ENCODE peak calls at places on chromosomes 11 and 22, in seven cellular contexts. C is lower lobe of right lung, E is psoas muscle, R is astrocyte of the spinal cord, F is H1, A is GM12878, D is bronchial epithelial cell. Q is an unnamed sample.

GRCh38 chr11:68096962-68097361 is 24.2 kb downstream of the CHKA start:
- DNase-seq in C (no peak), D (no peak), R (no peak), F (no peak), A (no peak), E (no peak), Q (no peak)

GRCh38 chr11:90753546-90753945 is 530.7 kb upstream of the CHORDC1 start:
- DNase-seq in C (no peak), A (no peak), R (no peak), E (no peak), D (no peak), F (no peak), Q (no peak)

GRCh38 chr11:9516113-9516512 is 55.3 kb downstream of the ZNF143 start:
- DNase-seq in C (no peak), A (no peak), E (no peak), D (no peak), R (no peak), F (peak), Q (no peak)

GRCh38 chr11:47797633-47798032 is 30.5 kb upstream of the FNBP4 start:
- DNase-seq in A (no peak), C (no peak), F (no peak), E (no peak), D (peak), R (peak), Q (no peak)

GRCh38 chr22:22079404-22080148 is 97.0 kb upstream of the TOP3B start:
- DNase-seq in R (no peak), F (no peak), C (no peak), D (no peak), A (no peak), E (no peak), Q (no peak)

GRCh38 chr22:24434472-24435322 is 7.3 kb downstream of the ADORA2A start:
- DNase-seq in A (peak), E (no peak), R (no peak), C (no peak), D (no peak), F (no peak), Q (peak)

GRCh38 chr11:110529043-110529442 is 99.3 kb downstream of the FDX1 start:
- DNase-seq in A (no peak), R (peak), E (no peak), F (no peak), D (peak), C (no peak), Q (no peak)

GRCh38 chr11:17906436-17906835 is 106.4 kb downstream of the SERGEF start:
- DNase-seq in R (no peak), E (no peak), F (peak), C (peak), A (no peak), D (no peak), Q (no peak)

GRCh38 chr11:65491163-65491465 is 7.7 kb upstream of the MALAT1 start:
- DNase-seq in A (no peak), F (no peak), D (no peak), C (no peak), E (no peak), R (no peak), Q (no peak)

GRCh38 chr22:38446018-38446601 is 8.9 kb downstream of the KCNJ4 start:
- DNase-seq in C (no peak), D (no peak), F (no peak), E (no peak), R (no peak), A (no peak), Q (no peak)

GRCh38 chr11:105968021-105968697 is 53.9 kb downstream of the MSANTD4 start:
- DNase-seq in C (no peak), D (peak), E (no peak), R (peak), A (no peak), F (no peak), Q (no peak)

GRCh38 chr11:21541226-21541625 is 651.7 kb upstream of the ANO5 start:
- DNase-seq in E (no peak), F (no peak), C (no peak), A (no peak), D (no peak), R (no peak), Q (no peak)

GRCh38 chr22:44621401-44622146 is 80.4 kb upstream of the PRR5 start:
- DNase-seq in D (no peak), C (no peak), A (no peak), R (no peak), E (no peak), F (no peak), Q (no peak)

GRCh38 chr22:29702025-29702930 is 17.5 kb upstream of the CABP7 start:
- DNase-seq in F (no peak), R (no peak), E (no peak), D (no peak), C (no peak), A (no peak), Q (no peak)

GRCh38 chr11:9651481-9651880 is 12.4 kb upstream of the SWAP70 start:
- DNase-seq in R (no peak), F (no peak), D (peak), A (no peak), C (no peak), E (no peak), Q (no peak)

GRCh38 chr11:30254307-30255298 is 23.8 kb downstream of the FSHB start:
- DNase-seq in E (no peak), F (no peak), C (no peak), R (peak), D (no peak), A (no peak), Q (no peak)

GRCh38 chr11:61098778-61099177 is 3.5 kb upstream of the CD5 start:
- DNase-seq in F (no peak), C (no peak), D (no peak), R (no peak), A (no peak), E (no peak), Q (no peak)

GRCh38 chr11:94938399-94939055 is 34.8 kb downstream of the CWC15 start:
- DNase-seq in F (no peak), A (no peak), C (peak), R (peak), E (peak), D (no peak), Q (no peak)

GRCh38 chr11:71470956-71471355 is 18.0 kb downstream of the NADSYN1 start:
- DNase-seq in A (no peak), F (no peak), E (no peak), C (no peak), D (no peak), R (no peak), Q (no peak)

GRCh38 chr11:67572747-67573419 is 10.7 kb upstream of the GSTP1 start:
- DNase-seq in R (peak), C (peak), A (no peak), E (peak), F (no peak), D (peak), Q (no peak)

GRCh38 chr22:50471197-50471847 is 3.5 kb downstream of the SBF1 start:
- DNase-seq in C (no peak), D (no peak), A (no peak), E (no peak), R (no peak), F (no peak), Q (no peak)

GRCh38 chr22:27526851-27527250 is 274.7 kb downstream of the MN1 start:
- DNase-seq in C (no peak), A (no peak), D (no peak), E (no peak), F (no peak), R (no peak), Q (no peak)

GRCh38 chr11:72828692-72829101 is 14.5 kb downstream of the ATG16L2 start:
- DNase-seq in R (no peak), F (no peak), D (no peak), E (no peak), C (peak), A (no peak), Q (no peak)

GRCh38 chr11:65260756-65261590 is 789 bp upstream of the POLA2 start:
- DNase-seq in F (no peak), D (no peak), R (no peak), C (no peak), A (no peak), E (no peak), Q (no peak)

GRCh38 chr22:39707351-39707750 is 136.8 kb downstream of the CACNA1I start:
- DNase-seq in E (no peak), F (no peak), C (no peak), D (no peak), A (no peak), R (no peak), Q (no peak)

GRCh38 chr11:114738954-114739353 is 60.6 kb downstream of the NXPE2 start:
- DNase-seq in A (no peak), D (peak), R (peak), C (no peak), F (peak), E (no peak), Q (peak)

GRCh38 chr11:111456086-111456858 is 55.9 kb downstream of the BTG4 start:
- DNase-seq in R (no peak), F (no peak), C (no peak), E (no peak), D (no peak), A (no peak), Q (no peak)

GRCh38 chr11:76325149-76325548 is 55.8 kb downstream of the THAP12 start:
- DNase-seq in A (no peak), R (no peak), F (no peak), E (no peak), C (no peak), D (no peak), Q (no peak)

GRCh38 chr11:133787379-133788103 is 57.8 kb downstream of the SPATA19 start:
- DNase-seq in C (no peak), D (no peak), A (no peak), R (no peak), F (peak), E (peak), Q (no peak)

GRCh38 chr11:80860632-80861031 is 1419.8 kb upstream of the TENM4 start:
- DNase-seq in F (no peak), R (peak), D (peak), E (no peak), C (no peak), A (no peak), Q (no peak)

GRCh38 chr11:1138053-1138452 is 19.7 kb upstream of the MUC5AC start:
- DNase-seq in A (no peak), D (peak), C (no peak), F (no peak), R (peak), E (no peak), Q (no peak)

GRCh38 chr22:38413085-38414008 is 41.7 kb downstream of the KCNJ4 start:
- DNase-seq in A (no peak), E (no peak), C (peak), F (peak), D (no peak), R (no peak), Q (no peak)

GRCh38 chr11:128621491-128622136 is 34.3 kb upstream of the ETS1 start:
- DNase-seq in E (peak), D (peak), A (no peak), F (no peak), C (no peak), R (peak), Q (no peak)

GRCh38 chr22:43094085-43094484 is 4.9 kb upstream of the TTLL1 start:
- DNase-seq in A (no peak), C (peak), R (no peak), E (peak), D (peak), F (no peak), Q (no peak)
- TF ChIP-seq CTCF in A (no peak), C (no peak), R (peak), E (no peak), D (peak), F (peak), Q (no peak)

DNA sequence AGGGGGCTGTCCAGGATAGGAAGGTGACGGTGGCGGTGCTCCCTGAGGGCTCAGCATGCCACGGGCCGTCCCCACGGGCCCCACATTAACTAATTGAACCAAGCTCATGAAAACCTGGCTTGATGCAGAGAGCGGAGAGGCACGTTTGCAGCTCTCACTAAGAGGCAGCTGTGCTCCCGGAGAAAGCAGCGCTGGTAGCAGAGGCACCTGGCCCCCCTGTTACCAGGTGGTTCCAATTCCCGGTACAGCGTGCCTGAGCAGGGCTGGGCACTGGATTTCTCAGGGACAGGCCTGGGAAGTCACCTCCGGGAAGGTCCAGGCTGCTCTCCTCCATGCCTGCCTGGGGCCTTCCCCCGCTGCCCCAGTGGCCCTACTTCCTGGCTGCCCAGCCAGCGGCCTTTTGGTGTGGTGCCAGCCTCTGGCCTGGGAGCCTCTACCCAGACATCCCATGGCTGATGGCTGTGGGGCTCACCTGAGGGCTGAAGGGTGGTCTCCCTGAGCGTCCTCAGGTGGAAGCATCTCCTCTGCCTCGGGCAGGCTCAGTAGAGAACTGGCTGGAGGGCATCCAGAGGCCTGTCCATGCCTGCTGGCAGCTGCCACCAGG is 1.2 kb downstream of the KCNQ1 start:
- DNase-seq in A (no peak), D (no peak), R (no peak), C (peak), E (no peak), F (no peak), Q (no peak)
- H3K4me3 ChIP-seq in A (no peak), D (no peak), R (no peak), C (peak), E (peak), F (no peak), Q (no peak)

DNA sequence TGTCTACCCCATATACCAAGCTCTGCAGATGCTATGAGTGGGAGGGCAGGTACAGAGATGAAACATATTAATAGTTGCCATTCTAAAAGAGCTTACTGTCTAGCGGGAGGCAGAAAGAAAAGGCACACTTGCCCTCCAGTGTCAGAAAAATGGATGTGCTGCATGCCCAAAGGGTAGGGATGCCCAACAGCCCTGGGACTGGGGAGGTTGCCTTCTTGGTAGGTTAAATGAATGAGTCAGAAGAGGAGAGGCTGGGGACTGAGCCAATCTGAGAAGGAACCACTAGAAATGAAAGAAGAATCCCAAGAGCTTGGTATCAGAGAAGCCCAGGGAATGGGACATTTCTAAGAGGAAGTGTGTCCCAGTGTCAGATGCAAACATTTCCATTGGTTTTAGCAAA is 1.2 kb downstream of the BIRC3 start:
- DNase-seq in R (peak), C (no peak), E (no peak), D (no peak), A (no peak), F (no peak), Q (no peak)
- TF ChIP-seq CTCF in R (no peak), C (no peak), E (no peak), D (no peak), A (no peak), F (no peak), Q (no peak)

DNA sequence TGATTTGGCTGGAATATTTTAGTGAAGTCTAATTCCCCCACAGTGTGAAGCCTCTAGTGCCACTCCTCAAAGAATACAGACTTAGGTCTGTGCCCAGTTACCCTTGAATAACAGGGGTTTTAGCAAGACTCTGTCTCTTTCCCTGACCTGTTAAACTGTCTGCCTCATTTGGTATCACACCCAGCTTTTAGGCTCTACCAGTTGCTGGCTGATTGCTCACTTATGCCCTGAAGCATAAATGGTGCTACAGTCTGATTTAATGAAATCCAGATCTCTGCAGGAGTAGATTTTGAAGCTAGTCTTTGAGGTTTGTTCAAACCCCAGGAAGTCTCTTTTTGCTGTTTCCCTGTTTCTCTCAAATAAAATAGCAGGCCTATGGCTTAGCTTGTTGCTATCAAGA is 45.2 kb upstream of the LIPT2 start:
- DNase-seq in E (no peak), R (no peak), A (no peak), C (no peak), F (no peak), D (peak), Q (no peak)
- H3K4me3 ChIP-seq in E (no peak), R (no peak), A (no peak), C (no peak), F (no peak), D (no peak), Q (no peak)

Q was measured in GM12864.